ENCODE peak calls at places on chromosomes 7 and 10, in four cellular contexts. S is HCT116, V is lower lobe of right lung, T is RWPE1. Y is an unnamed sample.

GRCh38 chr7:120877706-120878105 is 19.8 kb upstream of the TSPAN12 start:
- DNase-seq in S (no peak), V (no peak), T (no peak), Y (no peak)

GRCh38 chr7:149496642-149497391 is 792 bp downstream of the ZNF746 start:
- DNase-seq in S (no peak), V (peak), T (peak), Y (peak)

GRCh38 chr10:79411546-79412495 is 33.6 kb downstream of the ZCCHC24 start:
- DNase-seq in S (no peak), V (peak), T (no peak), Y (peak)

GRCh38 chr7:99624487-99624886 is 7.7 kb downstream of the ZSCAN25 start:
- DNase-seq in S (no peak), V (no peak), T (no peak), Y (no peak)

GRCh38 chr7:76262683-76263402 is 39.6 kb upstream of the HSPB1 start:
- DNase-seq in S (peak), V (no peak), T (peak), Y (no peak)

GRCh38 chr7:78139335-78139734 is 340.8 kb downstream of the PHTF2 start:
- DNase-seq in S (no peak), V (no peak), T (no peak), Y (no peak)

GRCh38 chr10:30980951-30981616 is 50.6 kb downstream of the ZNF438 start:
- DNase-seq in S (no peak), V (no peak), T (no peak), Y (no peak)

GRCh38 chr10:33100996-33101747 is 143.1 kb upstream of the ITGB1 start:
- DNase-seq in S (no peak), V (no peak), T (no peak), Y (no peak)

GRCh38 chr7:158996214-158997109 is 140.1 kb downstream of the DYNC2I1 start:
- DNase-seq in S (no peak), V (no peak), T (no peak), Y (no peak)

GRCh38 chr10:7485267-7485601 is 74.4 kb upstream of the SFMBT2 start:
- DNase-seq in S (no peak), V (no peak), T (no peak), Y (no peak)

GRCh38 chr7:10225265-10225664 is 748.4 kb upstream of the PHF14 start:
- DNase-seq in S (no peak), V (no peak), T (no peak), Y (no peak)

GRCh38 chr7:35721288-35721687 is 26.4 kb upstream of the HERPUD2 start:
- DNase-seq in S (no peak), V (no peak), T (no peak), Y (no peak)

GRCh38 chr10:61842755-61843497 is 58.6 kb upstream of the ARID5B start:
- DNase-seq in S (no peak), V (no peak), T (peak), Y (no peak)

GRCh38 chr7:125878990-125879389 is 949.4 kb upstream of the POT1 start:
- DNase-seq in S (peak), V (no peak), T (no peak), Y (no peak)

GRCh38 chr7:21572914-21573313 is 30.1 kb downstream of the DNAH11 start:
- DNase-seq in S (no peak), V (no peak), T (no peak), Y (no peak)

GRCh38 chr10:133308431-133309110 is at the start of the genes TUBGCP2 and ZNF511:
- DNase-seq in S (no peak), V (peak), T (peak), Y (peak)

GRCh38 chr10:79196470-79197461 is 128.0 kb downstream of the ZMIZ1 start:
- DNase-seq in S (peak), V (peak), T (peak), Y (no peak)

GRCh38 chr10:3666525-3667302 is 118.3 kb downstream of the KLF6 start:
- DNase-seq in S (no peak), V (peak), T (no peak), Y (no peak)

GRCh38 chr7:98509836-98510235 is 107.2 kb upstream of the NPTX2 start:
- DNase-seq in S (no peak), V (no peak), T (no peak), Y (peak)

GRCh38 chr10:82277591-82277990 is 402.6 kb downstream of the NRG3 start:
- DNase-seq in S (no peak), V (no peak), T (no peak), Y (no peak)

GRCh38 chr10:104066945-104067344 is 18.7 kb downstream of the COL17A1 start:
- DNase-seq in S (no peak), V (no peak), T (no peak), Y (no peak)

GRCh38 chr7:84422790-84423189 is 228.2 kb upstream of the SEMA3A start:
- DNase-seq in S (no peak), V (no peak), T (no peak), Y (no peak)

GRCh38 chr7:114784756-114785155 is 137.1 kb upstream of the MDFIC start:
- DNase-seq in S (no peak), V (no peak), T (peak), Y (no peak)

GRCh38 chr10:73774637-73775036 is 7.2 kb upstream of the CHCHD1 start:
- DNase-seq in S (no peak), V (no peak), T (peak), Y (no peak)

GRCh38 chr10:76012928-76013327 is 581.5 kb downstream of the LRMDA start:
- DNase-seq in S (no peak), V (no peak), T (no peak), Y (no peak)

GRCh38 chr10:61284222-61284890 is 168.8 kb downstream of the TMEM26 start:
- DNase-seq in S (peak), V (no peak), T (peak), Y (no peak)

DNA sequence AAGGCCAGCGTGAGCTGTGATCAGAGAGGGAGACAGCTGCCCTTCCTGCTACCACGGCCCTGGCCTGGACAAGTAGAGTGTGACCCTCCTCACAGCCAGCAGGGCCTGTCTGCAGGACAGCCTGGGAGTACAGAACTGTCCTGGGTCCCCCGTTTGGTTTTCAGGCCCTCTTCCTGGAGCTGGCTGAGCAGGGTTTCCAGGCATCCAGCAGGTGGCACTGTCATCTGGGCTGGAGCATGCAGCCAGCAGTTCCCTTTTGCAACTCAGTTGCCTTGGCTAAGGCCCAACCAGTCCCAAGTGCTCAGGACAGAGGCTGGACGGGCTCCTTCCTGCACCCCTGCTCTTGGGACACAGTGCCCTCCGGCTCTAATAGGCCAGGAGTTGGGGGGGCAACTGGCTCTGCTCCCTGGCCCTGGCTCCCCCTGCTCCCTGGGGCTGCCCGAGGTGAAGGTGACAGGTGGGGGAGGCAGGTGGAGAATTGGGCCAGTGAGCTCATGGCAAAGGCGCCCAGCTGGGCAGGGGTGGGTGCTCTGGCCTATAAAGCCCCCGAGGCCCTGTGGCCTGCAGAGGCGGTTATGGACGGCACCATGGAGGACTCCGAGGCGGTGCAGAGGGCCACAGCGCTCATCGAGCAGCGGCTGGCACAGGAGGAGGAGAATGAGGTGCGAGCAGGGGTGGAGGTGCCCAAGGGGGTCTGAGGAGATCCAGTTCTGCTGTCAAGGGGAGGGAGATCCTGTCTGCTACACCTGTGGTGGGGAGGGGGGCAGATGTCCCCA is at the start of gene ANKRD2:
- DNase-seq in S (peak), V (peak), T (peak), Y (peak)
- TF ChIP-seq CTCF in S (peak), V (peak), T (peak), Y (peak)

GRCh38 chr7:4445777-4446176 is 236.3 kb upstream of the FOXK1 start:
- DNase-seq in S (no peak), V (no peak), T (no peak), Y (no peak)

GRCh38 chr7:4450483-4450882 is 231.6 kb upstream of the FOXK1 start:
- DNase-seq in S (peak), V (no peak), T (no peak), Y (no peak)

DNA sequence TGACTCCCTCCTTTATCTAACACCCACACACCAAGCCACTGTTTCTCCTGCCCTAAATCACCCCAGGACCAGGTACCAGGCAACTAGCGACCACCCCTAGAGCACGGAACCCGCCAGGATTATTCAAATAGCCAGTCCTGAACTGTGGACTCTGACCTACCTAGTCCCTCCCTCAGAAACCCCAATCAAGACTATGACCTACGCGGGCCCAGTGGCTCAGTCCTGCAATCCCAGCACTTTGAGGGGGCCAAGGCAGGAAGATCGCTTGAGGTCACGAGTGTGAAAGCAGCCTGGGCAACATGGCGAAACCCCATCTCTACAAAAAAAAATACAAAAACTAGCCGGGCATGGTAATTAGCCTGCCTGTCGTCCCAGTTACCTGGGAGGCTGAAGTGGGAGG is 232.8 kb upstream of the FOXK1 start:
- DNase-seq in S (no peak), V (no peak), T (no peak), Y (no peak)
- TF ChIP-seq CTCF in S (no peak), V (no peak), T (no peak), Y (no peak)

GRCh38 chr7:128010392-128011078 is 20.7 kb downstream of the LRRC4 start:
- DNase-seq in S (no peak), V (no peak), T (no peak), Y (no peak)
- TF ChIP-seq CTCF in S (no peak), V (no peak), T (no peak), Y (peak)

GRCh38 chr7:111953611-111954010 is 252.6 kb downstream of the DOCK4 start:
- DNase-seq in S (no peak), V (no peak), T (peak), Y (no peak)
- TF ChIP-seq CTCF in S (no peak), V (no peak), T (peak), Y (peak)

GRCh38 chr10:119675483-119676170 is 24.4 kb downstream of the BAG3 start:
- DNase-seq in S (no peak), V (no peak), T (no peak), Y (no peak)

GRCh38 chr10:119680050-119680449 is 28.9 kb downstream of the BAG3 start:
- DNase-seq in S (peak), V (no peak), T (peak), Y (no peak)

GRCh38 chr10:119679480-119679829 is 28.3 kb downstream of the BAG3 start:
- DNase-seq in S (no peak), V (no peak), T (no peak), Y (no peak)

GRCh38 chr10:119677126-119677525 is 25.9 kb downstream of the BAG3 start:
- DNase-seq in S (no peak), V (no peak), T (no peak), Y (no peak)

DNA sequence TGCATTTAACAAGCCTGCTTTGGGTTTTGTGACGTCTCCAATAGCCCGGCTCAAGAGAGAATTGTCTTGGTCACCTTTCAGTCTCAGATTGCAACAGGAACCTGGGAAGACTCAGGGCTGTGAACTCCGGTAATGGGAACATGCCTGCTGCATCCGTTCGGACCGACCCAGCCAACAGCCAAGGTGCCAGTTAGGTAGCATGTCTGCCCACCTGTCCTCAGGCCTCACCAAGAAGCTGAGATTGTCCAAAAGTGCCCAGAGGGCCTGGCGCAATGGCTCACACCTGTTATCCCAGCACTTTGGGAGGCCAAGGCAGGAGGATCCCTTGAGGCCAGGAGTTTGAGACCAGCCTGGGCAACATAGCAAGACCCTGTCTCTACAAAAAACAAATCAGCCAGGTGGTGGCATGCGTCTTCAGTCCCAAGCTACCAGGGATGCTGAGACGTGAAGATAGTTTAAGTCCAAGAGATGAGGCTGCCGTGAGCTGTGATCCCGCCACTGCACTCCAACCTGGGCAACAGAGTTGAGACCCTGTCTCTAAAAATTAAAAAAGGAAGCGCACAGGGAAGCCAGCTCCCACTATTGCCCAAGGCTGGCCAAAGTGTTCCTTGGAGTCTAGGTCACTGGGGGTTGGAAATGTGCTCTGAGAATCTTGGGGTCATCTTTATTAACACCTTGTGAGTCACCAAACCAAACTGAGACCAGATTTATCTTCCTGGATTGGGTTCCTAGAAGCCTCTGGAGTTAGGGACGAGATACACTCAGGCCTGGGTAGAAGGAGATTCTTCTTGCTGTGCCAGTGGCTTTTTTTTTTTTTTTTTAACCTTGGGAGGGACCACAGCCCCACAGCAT is 26.9 kb downstream of the BAG3 start:
- DNase-seq in S (no peak), V (no peak), T (no peak), Y (no peak)
- TF ChIP-seq CTCF in S (no peak), V (no peak), T (no peak), Y (no peak)

GRCh38 chr10:81081887-81082620 is 544.4 kb downstream of the SH2D4B start:
- DNase-seq in S (no peak), V (no peak), T (no peak), Y (no peak)
- TF ChIP-seq CTCF in S (no peak), V (no peak), T (no peak), Y (peak)

DNA sequence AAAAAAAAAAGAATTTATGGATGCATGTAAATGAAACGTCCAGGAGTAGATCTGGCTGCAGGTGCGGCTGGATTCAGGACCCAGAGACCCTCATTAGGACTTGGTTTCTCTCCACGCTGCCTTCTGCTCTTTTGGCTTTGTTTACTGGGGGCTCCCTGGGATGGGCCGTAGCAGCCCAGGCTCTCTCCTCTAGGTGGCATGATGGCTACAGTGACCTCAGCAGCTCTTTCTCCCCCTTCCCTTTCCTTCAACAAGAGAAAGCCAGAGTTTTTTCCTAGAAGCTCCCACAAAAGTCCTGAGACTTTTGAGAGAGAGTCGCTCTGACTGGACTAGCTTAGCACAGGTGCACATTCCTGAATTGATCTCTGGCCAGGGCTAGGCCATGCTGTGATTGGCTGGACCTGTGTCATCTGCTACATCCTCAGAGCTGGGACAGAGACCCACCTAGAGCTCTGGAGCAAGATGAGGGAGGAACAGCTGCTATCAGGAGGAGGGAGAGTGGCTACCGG is 67.8 kb upstream of the PDCD4 start:
- DNase-seq in S (no peak), V (no peak), T (peak), Y (no peak)
- TF ChIP-seq CTCF in S (peak), V (peak), T (no peak), Y (peak)

GRCh38 chr7:28618383-28618782 is 206.1 kb downstream of the CREB5 start:
- DNase-seq in S (no peak), V (no peak), T (no peak), Y (no peak)

GRCh38 chr7:28613262-28613661 is 200.9 kb downstream of the CREB5 start:
- DNase-seq in S (no peak), V (no peak), T (peak), Y (no peak)

GRCh38 chr7:28619256-28619655 is 206.9 kb downstream of the CREB5 start:
- DNase-seq in S (no peak), V (no peak), T (no peak), Y (no peak)

GRCh38 chr7:28617308-28617707 is 205.0 kb downstream of the CREB5 start:
- DNase-seq in S (no peak), V (no peak), T (no peak), Y (no peak)

DNA sequence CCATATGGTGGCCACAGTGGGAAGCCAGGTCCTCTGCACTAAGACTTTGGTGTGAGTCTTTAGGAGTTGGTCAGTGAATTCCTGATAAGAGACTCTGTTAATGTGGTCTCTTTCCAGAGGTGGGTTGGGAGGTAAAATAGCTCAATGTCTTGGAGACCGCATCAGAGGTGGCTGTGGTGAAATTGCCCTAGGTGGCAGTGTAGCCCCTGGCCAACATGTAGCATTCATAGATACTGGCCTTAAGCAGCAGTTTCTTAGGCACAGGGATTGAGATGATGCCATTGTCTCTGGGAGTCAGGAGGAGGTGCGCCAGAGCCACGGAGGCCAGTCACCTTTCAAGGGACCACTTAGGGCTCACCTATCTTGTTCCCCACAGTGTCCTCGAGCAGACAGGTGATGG is 202.8 kb downstream of the CREB5 start:
- DNase-seq in S (no peak), V (no peak), T (no peak), Y (no peak)
- TF ChIP-seq CTCF in S (no peak), V (peak), T (no peak), Y (peak)